ENCODE peak calls at places on chromosomes 4 and X, in six cellular contexts. V, G, F, X, U and C are unnamed samples. For H3K4me1, the result is how much of the 10 kb centered on the place peaks cover.

GRCh38 chr4:94889523-94889922 is 131.8 kb downstream of the BMPR1B start:
- DNase-seq in U (no peak), V (no peak), G (no peak), F (no peak), X (no peak), C (peak)

GRCh38 chr4:84499065-84499982 is at the start of gene NKX6-1:
- DNase-seq in V (peak), U (peak), F (peak), X (peak), G (peak), C (peak)

GRCh38 chr4:128517739-128518510 is 230.3 kb upstream of the PGRMC2 start:
- DNase-seq in X (peak), F (peak), G (peak), U (peak), V (peak), C (peak)

GRCh38 chrX:55742649-55743048 is 25.1 kb downstream of the RRAGB start:
- DNase-seq in X (no peak), G (no peak), F (no peak), U (peak), V (no peak), C (no peak)

GRCh38 chr4:47383829-47384427 is 79.6 kb downstream of the COMMD8 start:
- DNase-seq in F (no peak), X (no peak), V (peak), G (no peak), U (no peak), C (peak)

GRCh38 chr4:53935780-53936179 is 128.6 kb downstream of the CHIC2 start:
- DNase-seq in V (no peak), U (peak), G (no peak), X (no peak), F (no peak), C (peak)

GRCh38 chrX:29852767-29853166 is 362.6 kb upstream of the MAGEB2 start:
- DNase-seq in U (no peak), G (no peak), X (no peak), F (no peak), V (peak), C (peak)

GRCh38 chrX:37922926-37923325 is 75.6 kb upstream of the DYNLT3 start:
- DNase-seq in G (no peak), F (no peak), V (no peak), X (no peak), U (no peak), C (no peak)

GRCh38 chr4:140099993-140100392 is 54.0 kb downstream of the MAML3 start:
- DNase-seq in V (no peak), U (no peak), X (peak), G (peak), F (no peak), C (no peak)
- H3K4me1 ChIP-seq in V (under half), U (half or more), X (half or more), G (half or more), F (under half), C (under half)

GRCh38 chrX:46713672-46714487 is 45.0 kb downstream of the SLC9A7 start:
- DNase-seq in X (no peak), G (no peak), U (no peak), V (peak), F (no peak), C (peak)
- H3K4me1 ChIP-seq in X (under half), G (under half), U (under half), V (under half), F (under half), C (under half)

DNA sequence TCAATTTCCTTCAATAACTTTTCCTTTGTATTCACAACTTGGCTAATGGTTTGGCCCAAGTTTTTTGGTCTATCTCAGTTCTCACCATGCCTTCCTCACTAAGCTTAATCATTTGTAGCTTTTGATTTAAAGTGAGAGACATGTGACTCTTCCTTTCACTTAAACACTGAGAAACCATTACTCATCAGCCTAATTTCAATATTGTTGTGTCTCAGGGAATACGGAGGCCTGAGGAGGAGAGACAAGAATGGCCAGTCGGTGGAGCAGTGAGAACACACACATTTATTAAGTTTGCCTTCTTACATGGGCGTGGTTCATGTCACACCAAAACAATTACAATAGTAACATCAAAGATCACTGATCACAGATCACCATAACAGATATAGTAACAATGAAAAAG is 56.7 kb downstream of the TSPAN5 start:
- DNase-seq in V (no peak), X (no peak), F (no peak), U (no peak), G (no peak), C (no peak)
- H3K4me1 ChIP-seq in V (under half), X (under half), F (under half), U (under half), G (under half), C (under half)

GRCh38 chr4:107719211-107719926 is 665 bp downstream of the PAPSS1 start:
- DNase-seq in G (no peak), U (no peak), X (no peak), F (no peak), V (peak), C (peak)
- H3K4me1 ChIP-seq in G (under half), U (under half), X (under half), F (under half), V (under half), C (under half)

DNA sequence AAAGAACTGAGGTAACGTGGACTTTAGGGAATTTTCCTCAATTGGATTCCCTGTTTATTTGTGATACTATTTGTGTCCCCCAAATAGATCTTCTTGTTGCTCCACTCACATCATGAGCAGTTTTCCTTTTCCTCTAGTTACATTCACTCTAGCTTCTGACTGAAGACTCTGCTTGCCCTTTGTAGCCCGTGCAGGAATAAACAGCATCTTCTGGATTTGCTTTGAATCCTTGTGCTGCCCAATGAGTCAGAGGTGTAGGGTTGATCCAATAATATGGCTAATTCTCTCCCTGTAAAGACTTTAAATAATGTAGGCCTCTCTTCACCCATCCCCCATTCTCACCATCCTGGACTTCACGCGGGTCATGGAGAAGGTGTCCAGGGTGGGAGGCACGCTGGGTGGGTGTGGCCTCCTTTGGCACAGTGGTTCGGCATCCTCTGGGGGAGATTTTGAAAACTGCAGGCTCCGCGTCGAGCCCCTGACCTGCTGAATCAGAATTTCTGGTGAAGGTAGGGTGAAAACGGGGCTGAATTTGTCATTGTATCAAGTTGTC is 9.0 kb downstream of the HAND2 start:
- DNase-seq in U (no peak), X (no peak), F (no peak), G (no peak), V (peak), C (no peak)
- H3K4me1 ChIP-seq in U (under half), X (half or more), F (under half), G (half or more), V (under half), C (under half)

DNA sequence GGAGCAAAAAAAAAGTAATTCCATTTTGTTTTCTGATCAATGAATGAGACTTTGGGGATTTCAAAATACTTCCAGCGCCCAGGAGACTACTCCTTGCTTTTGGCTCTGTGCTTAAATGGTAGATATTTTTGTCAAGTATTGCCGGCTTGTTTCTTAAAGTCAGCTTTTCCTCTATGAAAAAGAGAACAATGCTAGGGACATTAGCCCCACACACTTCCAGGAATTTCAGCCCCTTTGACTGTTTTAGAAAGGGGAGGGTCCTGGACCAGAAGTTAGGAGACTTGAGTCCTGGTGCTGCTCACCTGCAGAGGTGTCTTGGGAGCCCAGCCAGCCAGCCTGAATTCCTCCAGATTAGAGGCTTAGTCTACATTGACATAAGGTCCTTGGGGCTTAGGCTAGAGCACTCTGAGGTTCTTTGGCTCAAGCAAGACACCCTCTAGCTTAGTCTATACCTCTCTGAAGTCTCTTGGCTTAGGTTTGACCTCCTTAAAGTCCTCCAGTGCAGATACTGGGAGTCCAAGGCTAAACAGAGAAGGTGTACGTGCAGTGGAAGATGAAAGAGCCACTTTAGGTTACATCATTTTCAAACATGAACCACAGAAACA is 1.6 kb upstream of the SETD7 start:
- DNase-seq in F (no peak), G (no peak), U (no peak), X (no peak), V (no peak), C (no peak)
- H3K4me1 ChIP-seq in F (under half), G (under half), U (under half), X (half or more), V (under half), C (half or more)

GRCh38 chr4:76197971-76198410 is 15.6 kb downstream of the SCARB2 start:
- DNase-seq in G (no peak), X (no peak), U (no peak), F (no peak), V (no peak), C (peak)

GRCh38 chr4:76198411-76199237 is 15.0 kb downstream of the SCARB2 start:
- DNase-seq in V (peak), U (no peak), X (peak), F (no peak), G (peak), C (peak)

GRCh38 chr4:76203541-76203940 is 10.1 kb downstream of the SCARB2 start:
- DNase-seq in U (no peak), F (no peak), V (no peak), G (no peak), X (no peak), C (no peak)

GRCh38 chr4:76199664-76200211 is 13.9 kb downstream of the SCARB2 start:
- DNase-seq in F (no peak), V (peak), G (no peak), U (no peak), X (no peak), C (no peak)

GRCh38 chr4:76200771-76201224 is 12.8 kb downstream of the SCARB2 start:
- DNase-seq in G (no peak), U (no peak), X (no peak), F (no peak), V (no peak), C (no peak)
- H3K4me1 ChIP-seq in G (half or more), U (under half), X (half or more), F (under half), V (under half), C (half or more)

GRCh38 chr4:108146346-108146745 is 22.4 kb downstream of the LEF1 start:
- DNase-seq in G (no peak), X (no peak), V (no peak), F (no peak), U (no peak), C (no peak)

GRCh38 chr4:108144451-108144850 is 24.3 kb downstream of the LEF1 start:
- DNase-seq in F (no peak), X (no peak), U (no peak), G (no peak), V (no peak), C (no peak)

GRCh38 chr4:108146819-108147218 is 21.9 kb downstream of the LEF1 start:
- DNase-seq in X (no peak), V (no peak), F (no peak), U (no peak), G (no peak), C (no peak)

GRCh38 chr4:108149588-108150380 is 18.9 kb downstream of the LEF1 start:
- DNase-seq in U (no peak), X (no peak), F (no peak), G (no peak), V (no peak), C (peak)

GRCh38 chr4:108148316-108148715 is 20.4 kb downstream of the LEF1 start:
- DNase-seq in X (no peak), G (no peak), V (no peak), U (no peak), F (no peak), C (no peak)
- H3K4me1 ChIP-seq in X (under half), G (under half), V (under half), U (under half), F (under half), C (under half)